ENCODE peak calls at places on chromosomes 5 and 9, in five cellular contexts. B, V, H, A and W are unnamed samples.
A peak's percentile ranks its signal among the peaks of the same experiment; 100 is the strongest.

GRCh38 chr5:121954086-121954485 is 7.7 kb upstream of the SRFBP1 start:
- DNase-seq in B (no peak), V (no peak), H (no peak), A (no peak), W (no peak)

GRCh38 chr5:124948062-124948753 is 201.8 kb upstream of the ZNF608 start:
- DNase-seq in B (no peak), V (no peak), H (no peak), A (no peak), W (no peak)

GRCh38 chr5:161190086-161190485 is 338.1 kb upstream of the ATP10B start:
- DNase-seq in B (no peak), V (peak; percentile 2), H (no peak), A (no peak), W (no peak)

GRCh38 chr9:101369286-101369685 is 15.5 kb downstream of the BAAT start:
- DNase-seq in B (peak; percentile 5), V (peak; percentile 17), H (peak; percentile 52), A (peak; percentile 61), W (no peak)

GRCh38 chr9:79264511-79265448 is 307.0 kb upstream of the TLE4 start:
- DNase-seq in B (no peak), V (peak; percentile 62), H (no peak), A (no peak), W (no peak)

GRCh38 chr9:4596165-4596922 is 65.8 kb upstream of the PLPP6 start:
- DNase-seq in B (no peak), V (no peak), H (no peak), A (no peak), W (no peak)

GRCh38 chr5:110478899-110479298 is 247.6 kb downstream of the TMEM232 start:
- DNase-seq in B (peak; percentile 74), V (peak; percentile 96), H (peak; percentile 78), A (peak; percentile 44), W (no peak)

GRCh38 chr9:121358747-121359146 is 11.3 kb downstream of the STOM start:
- DNase-seq in B (no peak), V (no peak), H (no peak), A (no peak), W (no peak)

GRCh38 chr5:116492016-116492623 is 82.5 kb downstream of the SEMA6A start:
- DNase-seq in B (peak; percentile 89), V (peak; percentile 92), H (peak; percentile 95), A (peak; percentile 92), W (peak; percentile 65)

GRCh38 chr9:137731947-137732813 is 113.4 kb downstream of the EHMT1 start:
- DNase-seq in B (no peak), V (no peak), H (no peak), A (no peak), W (no peak)

GRCh38 chr5:1778138-1779020 is 21.3 kb downstream of the MRPL36 start:
- DNase-seq in B (no peak), V (no peak), H (no peak), A (no peak), W (no peak)

GRCh38 chr5:138874771-138875628 is at the start of gene LRRTM2:
- DNase-seq in B (peak; percentile 98), V (peak; percentile 72), H (peak; percentile 45), A (peak; percentile 69), W (peak; percentile 79)

GRCh38 chr9:4923580-4924544 is 61.2 kb upstream of the JAK2 start:
- DNase-seq in B (peak; percentile 44), V (peak; percentile 20), H (no peak), A (peak; percentile 45), W (no peak)

GRCh38 chr5:78829811-78830499 is 155.2 kb downstream of the ARSB start:
- DNase-seq in B (peak; percentile 25), V (peak; percentile 40), H (no peak), A (no peak), W (peak; percentile 87)

GRCh38 chr5:109080481-109080880 is 329.3 kb downstream of the PJA2 start:
- DNase-seq in B (no peak), V (no peak), H (no peak), A (no peak), W (no peak)

GRCh38 chr5:14871084-14871572 is 450 bp downstream of the ANKH start:
- DNase-seq in B (no peak), V (no peak), H (no peak), A (no peak), W (peak; percentile 16)

GRCh38 chr5:96087939-96088338 is 126.3 kb upstream of the ELL2 start:
- DNase-seq in B (no peak), V (no peak), H (no peak), A (no peak), W (no peak)